ENCODE peak calls at places on chromosomes 6 and 20, in five cellular contexts. N is cardiac fibroblast, Y is HCT116, F is pons, U is NCI-H1417. P is an unnamed sample.
A peak's percentile ranks its signal among the peaks of the same experiment; 100 is the strongest.

GRCh38 chr6:129598244-129599187 is 111.5 kb downstream of the ARHGAP18 start:
- DNase-seq in U (peak; percentile 90), Y (peak; percentile 72), F (peak; percentile 89), N (peak; percentile 88), P (peak; percentile 46)

GRCh38 chr20:50551288-50551687 is 41.1 kb downstream of the PTPN1 start:
- DNase-seq in N (no peak), U (no peak), F (no peak), Y (no peak), P (no peak)

GRCh38 chr6:31631209-31631608 is 10.7 kb downstream of the PRRC2A start:
- DNase-seq in U (no peak), F (no peak), N (no peak), Y (no peak), P (no peak)

GRCh38 chr20:44810391-44811149 is at the start of gene RIMS4:
- DNase-seq in N (no peak), U (peak; percentile 79), Y (no peak), F (no peak), P (no peak)

GRCh38 chr6:41467106-41467505 is 79.1 kb upstream of the FOXP4 start:
- DNase-seq in F (no peak), N (no peak), U (peak; percentile 6), Y (no peak), P (no peak)

GRCh38 chr6:168322966-168323365 is 3.4 kb upstream of the DACT2 start:
- DNase-seq in U (no peak), F (no peak), Y (no peak), N (no peak), P (no peak)

GRCh38 chr6:14274552-14275492 is 157.2 kb downstream of the CD83 start:
- DNase-seq in Y (no peak), U (no peak), F (peak; percentile 28), N (no peak), P (no peak)

GRCh38 chr6:116010400-116011095 is 50.1 kb downstream of the FRK start:
- DNase-seq in N (peak; percentile 86), F (peak; percentile 98), U (peak; percentile 75), Y (peak; percentile 67), P (peak; percentile 29)